ENCODE peak calls at places on chromosomes 5 and 9, in nine cellular contexts. One of them, this sample, is unnamed.

GRCh38 chr5:149429839-149430721 is 51.0 kb upstream of the IL17B start:
- DNase-seq in body of pancreas: peak
- DNase-seq in thoracic aorta: no peak
- DNase-seq in RCC 7860: no peak
- DNase-seq in mucosa of descending colon: no peak
- DNase-seq in HCT116: peak
- DNase-seq in GM19239: no peak
- DNase-seq in H7: peak
- DNase-seq in AG09319: no peak
- DNase-seq in this sample: peak

GRCh38 chr9:16921855-16922254 is 51.4 kb upstream of the BNC2 start:
- DNase-seq in body of pancreas: no peak
- DNase-seq in thoracic aorta: no peak
- DNase-seq in RCC 7860: peak
- DNase-seq in mucosa of descending colon: no peak
- DNase-seq in HCT116: peak
- DNase-seq in GM19239: no peak
- DNase-seq in H7: no peak
- DNase-seq in AG09319: no peak
- DNase-seq in this sample: no peak

GRCh38 chr5:158039911-158040347 is 181.0 kb upstream of the CLINT1 start:
- DNase-seq in body of pancreas: no peak
- DNase-seq in thoracic aorta: no peak
- DNase-seq in RCC 7860: no peak
- DNase-seq in mucosa of descending colon: no peak
- DNase-seq in HCT116: no peak
- DNase-seq in GM19239: no peak
- DNase-seq in H7: no peak
- DNase-seq in AG09319: no peak
- DNase-seq in this sample: no peak

GRCh38 chr5:155057626-155058025 is 44.1 kb downstream of the KIF4B start:
- DNase-seq in body of pancreas: no peak
- DNase-seq in thoracic aorta: no peak
- DNase-seq in RCC 7860: no peak
- DNase-seq in mucosa of descending colon: no peak
- DNase-seq in HCT116: no peak
- DNase-seq in GM19239: no peak
- DNase-seq in H7: no peak
- DNase-seq in AG09319: no peak
- DNase-seq in this sample: no peak

GRCh38 chr5:17727212-17727611 is 93.0 kb downstream of the TAF11L14 start:
- DNase-seq in body of pancreas: no peak
- DNase-seq in thoracic aorta: no peak
- DNase-seq in RCC 7860: no peak
- DNase-seq in mucosa of descending colon: no peak
- DNase-seq in HCT116: no peak
- DNase-seq in GM19239: no peak
- DNase-seq in H7: no peak
- DNase-seq in AG09319: no peak
- DNase-seq in this sample: no peak

GRCh38 chr9:32828861-32829260 is 45.5 kb downstream of the TMEM215 start:
- DNase-seq in body of pancreas: no peak
- DNase-seq in thoracic aorta: no peak
- DNase-seq in RCC 7860: no peak
- DNase-seq in mucosa of descending colon: no peak
- DNase-seq in HCT116: no peak
- DNase-seq in GM19239: no peak
- DNase-seq in H7: no peak
- DNase-seq in AG09319: no peak
- DNase-seq in this sample: no peak

GRCh38 chr5:176844706-176845391 is 34.5 kb downstream of the UNC5A start:
- DNase-seq in body of pancreas: no peak
- DNase-seq in thoracic aorta: no peak
- DNase-seq in RCC 7860: peak
- DNase-seq in mucosa of descending colon: no peak
- DNase-seq in HCT116: no peak
- DNase-seq in GM19239: no peak
- DNase-seq in H7: no peak
- DNase-seq in AG09319: no peak
- DNase-seq in this sample: no peak

GRCh38 chr5:137565450-137565849 is 66.3 kb upstream of the SPOCK1 start:
- DNase-seq in body of pancreas: no peak
- DNase-seq in thoracic aorta: no peak
- DNase-seq in RCC 7860: no peak
- DNase-seq in mucosa of descending colon: no peak
- DNase-seq in HCT116: no peak
- DNase-seq in GM19239: no peak
- DNase-seq in H7: no peak
- DNase-seq in AG09319: no peak
- DNase-seq in this sample: no peak

GRCh38 chr5:41370482-41370881 is 139.9 kb downstream of the PLCXD3 start:
- DNase-seq in body of pancreas: no peak
- DNase-seq in thoracic aorta: no peak
- DNase-seq in RCC 7860: no peak
- DNase-seq in mucosa of descending colon: no peak
- DNase-seq in HCT116: no peak
- DNase-seq in GM19239: no peak
- DNase-seq in H7: no peak
- DNase-seq in AG09319: no peak
- DNase-seq in this sample: no peak

GRCh38 chr9:129881547-129882324 is 46.5 kb downstream of the USP20 start:
- DNase-seq in body of pancreas: no peak
- DNase-seq in thoracic aorta: no peak
- DNase-seq in RCC 7860: no peak
- DNase-seq in mucosa of descending colon: peak
- DNase-seq in HCT116: no peak
- DNase-seq in GM19239: no peak
- DNase-seq in H7: no peak
- DNase-seq in AG09319: no peak
- DNase-seq in this sample: no peak

GRCh38 chr5:138282918-138283742 is 8.7 kb upstream of the GFRA3 start:
- DNase-seq in body of pancreas: peak
- DNase-seq in thoracic aorta: no peak
- DNase-seq in RCC 7860: no peak
- DNase-seq in mucosa of descending colon: no peak
- DNase-seq in HCT116: peak
- DNase-seq in GM19239: no peak
- DNase-seq in H7: peak
- DNase-seq in AG09319: peak
- DNase-seq in this sample: peak

GRCh38 chr5:117588611-117589010 is 1014.0 kb upstream of the SEMA6A start:
- DNase-seq in body of pancreas: no peak
- DNase-seq in thoracic aorta: no peak
- DNase-seq in RCC 7860: no peak
- DNase-seq in mucosa of descending colon: no peak
- DNase-seq in HCT116: no peak
- DNase-seq in GM19239: no peak
- DNase-seq in H7: no peak
- DNase-seq in AG09319: no peak
- DNase-seq in this sample: no peak

GRCh38 chr5:55533806-55534435 is 843 bp downstream of the PLPP1 start:
- DNase-seq in body of pancreas: peak
- DNase-seq in thoracic aorta: no peak
- DNase-seq in RCC 7860: peak
- DNase-seq in mucosa of descending colon: no peak
- DNase-seq in HCT116: no peak
- DNase-seq in GM19239: peak
- DNase-seq in H7: no peak
- DNase-seq in AG09319: no peak
- DNase-seq in this sample: no peak

GRCh38 chr9:4293293-4293931 is 6.5 kb downstream of the GLIS3 start:
- DNase-seq in body of pancreas: no peak
- DNase-seq in thoracic aorta: no peak
- DNase-seq in RCC 7860: peak
- DNase-seq in mucosa of descending colon: no peak
- DNase-seq in HCT116: peak
- DNase-seq in GM19239: no peak
- DNase-seq in H7: no peak
- DNase-seq in AG09319: peak
- DNase-seq in this sample: no peak

GRCh38 chr9:106717686-106718085 is 145.3 kb upstream of the ZNF462 start:
- DNase-seq in body of pancreas: peak
- DNase-seq in thoracic aorta: no peak
- DNase-seq in RCC 7860: peak
- DNase-seq in mucosa of descending colon: no peak
- DNase-seq in HCT116: peak
- DNase-seq in GM19239: no peak
- DNase-seq in H7: peak
- DNase-seq in AG09319: peak
- DNase-seq in this sample: no peak

GRCh38 chr5:73027361-73027760 is 71.5 kb downstream of the FCHO2 start:
- DNase-seq in body of pancreas: no peak
- DNase-seq in thoracic aorta: no peak
- DNase-seq in RCC 7860: no peak
- DNase-seq in mucosa of descending colon: no peak
- DNase-seq in HCT116: no peak
- DNase-seq in GM19239: no peak
- DNase-seq in H7: no peak
- DNase-seq in AG09319: no peak
- DNase-seq in this sample: peak

GRCh38 chr9:33233659-33234335 is 6.2 kb upstream of the SPINK4 start:
- DNase-seq in body of pancreas: peak
- DNase-seq in thoracic aorta: no peak
- DNase-seq in RCC 7860: peak
- DNase-seq in mucosa of descending colon: peak
- DNase-seq in HCT116: peak
- DNase-seq in GM19239: no peak
- DNase-seq in H7: no peak
- DNase-seq in AG09319: peak
- DNase-seq in this sample: peak

GRCh38 chr9:126226991-126227937 is 99.4 kb upstream of the MVB12B start:
- DNase-seq in body of pancreas: no peak
- DNase-seq in thoracic aorta: no peak
- DNase-seq in RCC 7860: no peak
- DNase-seq in mucosa of descending colon: no peak
- DNase-seq in HCT116: no peak
- DNase-seq in GM19239: no peak
- DNase-seq in H7: no peak
- DNase-seq in AG09319: no peak
- DNase-seq in this sample: no peak

GRCh38 chr9:79687131-79687447 is 115.3 kb downstream of the TLE4 start:
- DNase-seq in body of pancreas: no peak
- DNase-seq in thoracic aorta: no peak
- DNase-seq in RCC 7860: no peak
- DNase-seq in mucosa of descending colon: no peak
- DNase-seq in HCT116: no peak
- DNase-seq in GM19239: no peak
- DNase-seq in H7: no peak
- DNase-seq in AG09319: no peak
- DNase-seq in this sample: no peak

GRCh38 chr9:117075636-117076035 is 339.2 kb downstream of the ASTN2 start:
- DNase-seq in body of pancreas: no peak
- DNase-seq in thoracic aorta: no peak
- DNase-seq in RCC 7860: no peak
- DNase-seq in mucosa of descending colon: no peak
- DNase-seq in HCT116: no peak
- DNase-seq in GM19239: no peak
- DNase-seq in H7: no peak
- DNase-seq in AG09319: no peak
- DNase-seq in this sample: no peak

GRCh38 chr9:112086627-112087026 is 88.5 kb downstream of the SUSD1 start:
- DNase-seq in body of pancreas: no peak
- DNase-seq in thoracic aorta: no peak
- DNase-seq in RCC 7860: peak
- DNase-seq in mucosa of descending colon: no peak
- DNase-seq in HCT116: no peak
- DNase-seq in GM19239: no peak
- DNase-seq in H7: no peak
- DNase-seq in AG09319: no peak
- DNase-seq in this sample: peak

GRCh38 chr5:96601811-96602244 is 60.3 kb upstream of the CAST start:
- DNase-seq in body of pancreas: peak
- DNase-seq in thoracic aorta: peak
- DNase-seq in RCC 7860: peak
- DNase-seq in mucosa of descending colon: no peak
- DNase-seq in HCT116: peak
- DNase-seq in GM19239: peak
- DNase-seq in H7: peak
- DNase-seq in AG09319: peak
- DNase-seq in this sample: peak

GRCh38 chr5:173301695-173302545 is 26.3 kb downstream of the STC2 start:
- DNase-seq in body of pancreas: no peak
- DNase-seq in thoracic aorta: no peak
- DNase-seq in RCC 7860: no peak
- DNase-seq in mucosa of descending colon: no peak
- DNase-seq in HCT116: no peak
- DNase-seq in GM19239: no peak
- DNase-seq in H7: no peak
- DNase-seq in AG09319: no peak
- DNase-seq in this sample: no peak

GRCh38 chr5:73496984-73497457 is 1.2 kb upstream of the BTF3 start:
- DNase-seq in body of pancreas: no peak
- DNase-seq in thoracic aorta: no peak
- DNase-seq in RCC 7860: peak
- DNase-seq in mucosa of descending colon: no peak
- DNase-seq in HCT116: peak
- DNase-seq in GM19239: no peak
- DNase-seq in H7: no peak
- DNase-seq in AG09319: no peak
- DNase-seq in this sample: peak

GRCh38 chr5:160310140-160310909 is 2.0 kb downstream of the CCNJL start:
- DNase-seq in body of pancreas: no peak
- DNase-seq in thoracic aorta: no peak
- DNase-seq in RCC 7860: no peak
- DNase-seq in mucosa of descending colon: no peak
- DNase-seq in HCT116: no peak
- DNase-seq in GM19239: no peak
- DNase-seq in H7: no peak
- DNase-seq in AG09319: no peak
- DNase-seq in this sample: no peak

GRCh38 chr5:25006734-25007133 is 362.0 kb upstream of the CDH10 start:
- DNase-seq in body of pancreas: no peak
- DNase-seq in thoracic aorta: no peak
- DNase-seq in RCC 7860: no peak
- DNase-seq in mucosa of descending colon: no peak
- DNase-seq in HCT116: no peak
- DNase-seq in GM19239: no peak
- DNase-seq in H7: peak
- DNase-seq in AG09319: no peak
- DNase-seq in this sample: peak